ENCODE peak calls at places on chromosomes 12 and 14, in six cellular contexts. J, V, S, I, H and R are unnamed samples.

GRCh38 chr14:28515571-28515970 is 251.0 kb upstream of the FOXG1 start:
- DNase-seq in J (peak), V (no peak), S (no peak), I (no peak), H (no peak), R (no peak)

GRCh38 chr12:96416033-96416790 is 16.0 kb upstream of the CDK17 start:
- DNase-seq in J (peak), V (no peak), S (no peak), I (no peak), H (no peak), R (no peak)

GRCh38 chr12:117580718-117581062 is 219.3 kb upstream of the NOS1 start:
- DNase-seq in J (no peak), V (peak), S (peak), I (no peak), H (no peak), R (peak)

GRCh38 chr14:73295198-73295796 is 58.0 kb downstream of the PAPLN start:
- DNase-seq in J (peak), V (peak), S (no peak), I (no peak), H (no peak), R (peak)

GRCh38 chr14:23056257-23056955 is 914 bp downstream of the CDH24 start:
- DNase-seq in J (peak), V (peak), S (peak), I (peak), H (peak), R (peak)

GRCh38 chr12:111406474-111407370 is 999 bp downstream of the SH2B3 start:
- DNase-seq in J (no peak), V (peak), S (peak), I (peak), H (no peak), R (peak)

GRCh38 chr14:103348154-103348553 is 14.1 kb downstream of the EIF5 start:
- DNase-seq in J (no peak), V (no peak), S (no peak), I (no peak), H (no peak), R (no peak)

GRCh38 chr12:27779416-27779815 is 617 bp upstream of the KLHL42 start:
- DNase-seq in J (peak), V (peak), S (no peak), I (no peak), H (peak), R (peak)

GRCh38 chr12:108629824-108630476 is 3.7 kb downstream of the SELPLG start:
- DNase-seq in J (peak), V (no peak), S (no peak), I (no peak), H (no peak), R (no peak)

GRCh38 chr14:86003998-86004397 is 474.1 kb downstream of the FLRT2 start:
- DNase-seq in J (no peak), V (no peak), S (no peak), I (no peak), H (no peak), R (no peak)

GRCh38 chr14:52778702-52779101 is 12.7 kb downstream of the GNPNAT1 start:
- DNase-seq in J (no peak), V (no peak), S (no peak), I (no peak), H (no peak), R (no peak)

GRCh38 chr14:52783211-52783610 is 8.2 kb downstream of the GNPNAT1 start:
- DNase-seq in J (no peak), V (no peak), S (no peak), I (no peak), H (no peak), R (no peak)

GRCh38 chr14:52776816-52777215 is 14.6 kb downstream of the GNPNAT1 start:
- DNase-seq in J (no peak), V (no peak), S (no peak), I (no peak), H (no peak), R (no peak)

GRCh38 chr14:52781629-52782028 is 9.8 kb downstream of the GNPNAT1 start:
- DNase-seq in J (peak), V (no peak), S (no peak), I (no peak), H (no peak), R (no peak)

DNA sequence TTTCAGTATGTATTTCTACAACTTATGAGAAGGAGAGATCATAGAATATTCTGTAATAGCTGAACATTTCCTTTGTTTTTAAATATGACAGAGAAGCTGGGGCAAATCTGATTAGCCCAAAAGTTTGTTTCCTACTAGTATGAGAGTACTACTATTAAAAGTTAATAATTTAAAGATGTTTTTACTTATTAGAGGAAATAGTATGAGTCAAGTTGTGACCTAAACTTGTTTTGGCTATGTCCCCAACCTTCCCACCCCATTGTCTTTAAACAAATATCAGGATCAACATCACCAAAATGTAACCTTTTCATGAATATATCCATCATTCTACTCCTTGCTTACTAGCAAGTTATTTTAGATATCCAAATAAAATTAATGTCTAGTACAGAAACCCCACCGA is 10.5 kb downstream of the GNPNAT1 start:
- DNase-seq in J (peak), V (no peak), S (no peak), I (no peak), H (no peak), R (no peak)
- TF ChIP-seq CTCF in J (no peak), V (no peak), S (no peak), I (no peak), H (no peak), R (no peak)

GRCh38 chr14:36652542-36653201 is 9.0 kb upstream of the PAX9 start:
- DNase-seq in J (no peak), V (no peak), S (no peak), I (no peak), H (no peak), R (no peak)

GRCh38 chr14:36646664-36647416 is 14.8 kb upstream of the PAX9 start:
- DNase-seq in J (no peak), V (peak), S (no peak), I (no peak), H (peak), R (peak)

GRCh38 chr14:36649872-36650650 is 11.6 kb upstream of the PAX9 start:
- DNase-seq in J (no peak), V (no peak), S (no peak), I (no peak), H (no peak), R (no peak)

GRCh38 chr14:36647417-36647826 is 14.2 kb upstream of the PAX9 start:
- DNase-seq in J (no peak), V (no peak), S (no peak), I (no peak), H (no peak), R (peak)

DNA sequence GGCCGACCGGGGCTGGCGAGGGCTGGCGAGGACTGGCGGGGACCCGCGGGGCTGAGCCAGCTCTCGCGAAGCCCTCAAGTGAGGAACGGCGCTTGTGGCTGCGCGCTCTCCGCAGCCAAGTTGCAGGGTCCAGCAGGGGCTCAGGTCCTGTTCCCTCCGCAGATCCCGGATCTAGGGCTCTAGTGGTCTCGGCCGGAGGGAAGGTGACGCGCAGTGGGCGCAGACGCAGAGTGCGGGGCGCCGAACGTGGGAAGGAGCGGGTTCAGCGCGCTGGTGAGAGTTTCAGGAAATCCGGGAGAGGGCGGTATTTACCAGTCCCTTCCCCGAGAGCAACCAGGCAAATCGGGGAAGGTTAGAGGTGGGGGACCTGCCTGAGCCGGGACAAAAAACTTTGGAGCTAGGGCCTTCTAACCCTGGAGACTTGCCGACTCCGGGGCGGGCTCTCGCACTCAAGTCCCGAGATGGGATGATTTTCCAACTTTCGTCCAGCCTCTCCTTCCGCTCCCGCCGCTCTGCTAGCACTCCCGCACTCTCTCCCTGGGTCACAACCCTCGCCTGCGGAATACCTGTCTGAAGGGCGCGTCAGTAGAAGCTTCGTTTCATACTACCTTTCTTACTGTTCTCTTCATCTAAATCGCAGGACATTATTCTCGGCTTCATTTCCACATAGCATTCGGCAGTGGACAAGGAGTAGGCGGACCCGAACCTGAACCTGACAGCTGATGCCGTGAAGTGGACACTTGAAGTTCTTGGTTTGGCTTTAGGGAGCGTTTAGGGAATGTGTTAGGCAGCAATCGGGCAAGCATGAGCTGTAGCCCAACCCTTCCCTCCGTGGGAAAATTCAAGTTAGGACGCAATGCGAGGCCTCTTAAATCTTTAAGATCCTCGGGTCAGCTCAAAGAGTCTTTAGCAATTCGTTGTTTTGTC is 13.6 kb upstream of the PAX9 start:
- DNase-seq in J (peak), V (peak), S (no peak), I (no peak), H (peak), R (peak)
- TF ChIP-seq CTCF in J (peak), V (no peak), S (no peak), I (no peak), H (peak), R (no peak)

GRCh38 chr14:20197459-20197858 is 6.8 kb downstream of the OR11G2 start:
- DNase-seq in J (no peak), V (no peak), S (no peak), I (no peak), H (no peak), R (no peak)
- TF ChIP-seq CTCF in J (no peak), V (no peak), S (no peak), I (no peak), H (no peak), R (no peak)

GRCh38 chr14:55188686-55189295 is 2.6 kb downstream of the DLGAP5 start:
- DNase-seq in J (peak), V (no peak), S (no peak), I (no peak), H (no peak), R (no peak)

GRCh38 chr14:55194656-55195355 is 3.4 kb upstream of the DLGAP5 start:
- DNase-seq in J (no peak), V (no peak), S (no peak), I (no peak), H (no peak), R (no peak)

GRCh38 chr14:55191881-55192616 is 664 bp upstream of the DLGAP5 start:
- DNase-seq in J (no peak), V (no peak), S (no peak), I (no peak), H (no peak), R (no peak)

DNA sequence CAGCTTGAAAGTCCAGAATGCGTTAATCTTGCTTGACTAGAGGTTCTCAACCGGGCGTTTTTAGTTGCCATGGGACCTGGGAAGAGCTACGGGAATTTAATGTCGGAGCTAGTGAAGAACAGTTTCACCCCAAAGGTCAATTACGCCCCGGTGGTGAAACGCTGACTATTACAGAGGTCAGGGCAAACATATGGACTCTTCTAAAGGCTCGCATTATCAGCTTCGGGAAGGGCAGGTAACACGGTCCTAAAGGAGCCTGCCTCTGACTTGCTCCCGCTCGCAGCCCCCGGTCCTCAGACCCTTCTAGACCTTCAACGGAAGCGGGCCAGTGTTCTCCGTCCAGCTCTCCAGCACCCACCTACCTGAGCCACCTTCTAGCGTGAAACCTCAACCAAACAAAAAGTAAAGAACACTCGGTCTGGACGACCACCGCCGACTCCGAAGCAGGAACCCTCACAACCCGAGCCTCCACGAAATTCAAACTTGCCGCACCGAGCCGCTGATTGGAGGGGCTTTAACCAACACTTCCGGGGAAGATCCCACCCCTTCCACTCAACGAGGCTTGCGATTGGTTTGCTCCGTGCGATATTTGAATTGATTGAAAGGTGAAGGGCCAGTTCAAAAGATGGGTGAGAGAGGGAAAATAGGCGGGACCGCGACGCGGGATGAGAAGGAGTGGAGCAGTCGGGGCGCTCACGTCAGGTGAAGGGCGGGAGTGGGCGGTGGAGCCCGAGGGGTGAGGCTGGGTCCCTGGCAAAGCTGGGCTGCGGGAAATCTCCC is at the start of gene DLGAP5:
- DNase-seq in J (peak), V (peak), S (peak), I (peak), H (peak), R (peak)
- TF ChIP-seq CTCF in J (no peak), V (no peak), S (no peak), I (no peak), H (no peak), R (no peak)

GRCh38 chr12:6324936-6325750 is 14.7 kb downstream of the PLEKHG6 start:
- DNase-seq in J (no peak), V (no peak), S (no peak), I (no peak), H (no peak), R (no peak)

GRCh38 chr12:6327591-6328041 is 14.3 kb downstream of the TNFRSF1A start:
- DNase-seq in J (no peak), V (no peak), S (no peak), I (no peak), H (no peak), R (no peak)

GRCh38 chr12:6328045-6328779 is 13.7 kb downstream of the TNFRSF1A start:
- DNase-seq in J (no peak), V (no peak), S (no peak), I (no peak), H (no peak), R (no peak)

GRCh38 chr12:6327159-6327558 is 14.7 kb downstream of the TNFRSF1A start:
- DNase-seq in J (peak), V (no peak), S (no peak), I (no peak), H (no peak), R (no peak)

DNA sequence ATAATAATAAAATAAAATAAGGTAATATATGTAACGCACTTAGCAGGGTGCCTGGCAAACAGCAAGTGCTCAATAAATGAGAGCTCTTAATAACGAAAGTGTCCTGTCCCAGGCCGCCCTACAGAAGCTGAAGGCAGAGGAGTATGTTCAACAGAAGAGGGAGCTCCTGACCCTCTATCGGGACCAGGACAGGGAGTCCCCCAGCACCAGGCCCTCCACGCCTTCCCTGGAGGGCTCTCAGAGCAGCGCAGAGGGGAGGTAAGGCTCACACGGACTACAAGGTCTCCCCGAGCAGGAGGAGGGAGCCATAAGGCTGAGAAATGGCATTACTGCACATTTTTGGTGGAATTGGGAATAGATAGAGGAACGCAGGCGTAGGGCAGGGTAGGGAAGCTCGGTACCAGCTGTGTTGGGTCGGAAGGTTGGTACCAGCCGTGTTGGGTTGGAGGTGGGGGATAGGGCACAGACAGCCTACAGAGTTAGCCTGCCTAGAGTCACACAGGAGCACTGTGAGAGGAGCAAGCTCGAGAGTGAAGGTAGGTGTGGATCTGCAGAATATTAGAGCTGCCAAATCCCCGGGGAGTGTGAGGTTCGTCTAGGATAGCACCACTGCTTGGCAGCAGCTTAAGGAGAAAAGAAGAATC is 15.4 kb downstream of the TNFRSF1A start:
- DNase-seq in J (peak), V (no peak), S (no peak), I (no peak), H (peak), R (peak)
- TF ChIP-seq CTCF in J (peak), V (peak), S (peak), I (no peak), H (peak), R (no peak)

DNA sequence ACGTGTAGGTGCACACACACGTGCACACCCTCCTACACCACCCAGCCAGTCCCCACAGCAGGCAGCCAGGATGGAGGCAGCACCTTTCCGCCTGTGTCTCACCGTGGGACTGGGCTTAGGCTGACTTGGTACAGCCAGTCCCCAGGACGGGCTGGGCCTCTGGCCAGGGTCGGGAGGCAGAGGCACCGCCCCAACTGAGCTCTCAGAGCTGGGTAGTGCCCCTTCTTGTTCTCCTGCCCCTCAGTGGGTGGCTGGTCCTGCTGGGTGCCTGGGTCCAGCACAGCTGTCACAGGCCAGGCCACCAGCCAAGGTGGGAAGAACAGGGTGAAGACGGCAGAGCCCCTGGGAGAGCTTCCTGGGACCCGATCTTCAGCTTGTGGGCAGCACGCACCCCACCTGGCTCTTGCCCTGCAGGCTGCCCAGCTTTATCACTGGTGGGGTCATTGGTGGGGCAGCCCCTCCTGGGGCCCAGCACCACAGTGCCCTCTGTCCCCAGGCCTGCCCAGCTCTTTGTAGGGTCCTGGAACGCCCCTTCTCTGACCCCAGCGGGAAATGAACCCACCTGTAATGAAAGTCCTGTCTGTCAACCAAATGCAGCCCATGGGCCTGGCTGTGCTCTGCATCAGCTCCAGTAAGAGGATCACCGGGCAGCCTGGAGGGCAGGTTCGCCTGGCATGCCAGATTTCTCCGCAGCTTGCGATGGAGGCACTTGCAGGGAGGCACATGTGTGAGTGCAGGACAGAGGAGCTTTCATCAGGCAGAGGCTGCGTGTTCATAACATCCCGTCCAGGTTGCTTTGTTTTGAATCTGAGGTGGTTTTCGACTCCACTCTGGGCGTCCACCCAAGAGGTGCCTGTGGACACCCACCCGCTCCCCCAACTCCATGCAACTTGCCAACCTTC is 14.7 kb downstream of the CDCA4 start:
- DNase-seq in J (no peak), V (no peak), S (no peak), I (no peak), H (no peak), R (no peak)
- TF ChIP-seq CTCF in J (no peak), V (no peak), S (no peak), I (no peak), H (no peak), R (no peak)

DNA sequence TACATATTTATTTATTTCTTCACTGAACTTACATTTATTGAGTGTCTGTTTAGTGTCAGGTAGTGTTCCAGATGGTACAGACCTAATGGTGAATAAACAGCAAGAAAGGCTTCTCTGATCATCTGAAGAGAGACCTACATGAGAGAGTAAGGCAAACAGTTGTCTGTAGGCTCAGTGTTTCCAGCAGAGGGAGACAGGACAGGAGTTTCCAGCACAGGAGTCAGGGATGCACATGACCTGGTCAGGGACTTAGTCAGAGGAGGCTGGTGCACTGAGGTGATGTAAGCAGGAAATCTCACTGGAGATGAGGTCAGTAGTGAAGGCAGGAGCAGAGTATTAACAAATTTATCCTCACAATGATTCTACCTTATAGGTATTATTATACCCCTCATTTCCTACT is 233.2 kb downstream of the MDGA2 start:
- DNase-seq in J (no peak), V (no peak), S (no peak), I (no peak), H (peak), R (no peak)
- TF ChIP-seq CTCF in J (no peak), V (no peak), S (no peak), I (no peak), H (peak), R (no peak)

GRCh38 chr14:64745511-64746041 is 41.4 kb downstream of the PLEKHG3 start:
- DNase-seq in J (peak), V (no peak), S (no peak), I (no peak), H (no peak), R (no peak)
- TF ChIP-seq CTCF in J (peak), V (no peak), S (no peak), I (no peak), H (no peak), R (no peak)